ENCODE peak calls at places on chromosome 18, in five cellular contexts. One of them, this sample, is unnamed.
A peak's percentile ranks its signal among the peaks of the same experiment; 100 is the strongest.

GRCh38 chr18:78915446-78916008 is 64.1 kb upstream of the SALL3 start:
- DNase-seq in fibroblast of lung: no peak
- DNase-seq in IMR-90: no peak
- DNase-seq in PC-3: no peak
- DNase-seq in H9: no peak
- DNase-seq in this sample: no peak

GRCh38 chr18:37398248-37398920 is 167.2 kb downstream of the CELF4 start:
- DNase-seq in IMR-90: peak; percentile 17
- DNase-seq in fibroblast of lung: no peak
- DNase-seq in H9: no peak
- DNase-seq in PC-3: no peak
- DNase-seq in this sample: no peak

GRCh38 chr18:50797147-50797546 is 22.7 kb downstream of the MRO start:
- DNase-seq in PC-3: no peak
- DNase-seq in fibroblast of lung: no peak
- DNase-seq in H9: no peak
- DNase-seq in IMR-90: no peak
- DNase-seq in this sample: no peak

GRCh38 chr18:36756262-36756661 is 72.5 kb downstream of the TPGS2 start:
- DNase-seq in PC-3: no peak
- DNase-seq in fibroblast of lung: no peak
- DNase-seq in IMR-90: peak; percentile 31
- DNase-seq in H9: no peak
- DNase-seq in this sample: no peak

GRCh38 chr18:2482711-2483475 is 88.4 kb downstream of the METTL4 start:
- DNase-seq in PC-3: no peak
- DNase-seq in H9: no peak
- DNase-seq in IMR-90: no peak
- DNase-seq in fibroblast of lung: no peak
- DNase-seq in this sample: no peak

GRCh38 chr18:28267878-28268625 is 91.1 kb upstream of the CDH2 start:
- DNase-seq in PC-3: peak; percentile 66
- DNase-seq in fibroblast of lung: no peak
- DNase-seq in H9: no peak
- DNase-seq in IMR-90: peak; percentile 31
- DNase-seq in this sample: no peak

GRCh38 chr18:23884712-23885375 is 129.7 kb upstream of the TTC39C start:
- DNase-seq in H9: peak; percentile 48
- DNase-seq in fibroblast of lung: no peak
- DNase-seq in PC-3: no peak
- DNase-seq in IMR-90: no peak
- DNase-seq in this sample: no peak

GRCh38 chr18:50306944-50307343 is 19.5 kb upstream of the CXXC1 start:
- DNase-seq in IMR-90: peak; percentile 16
- DNase-seq in PC-3: no peak
- DNase-seq in fibroblast of lung: peak; percentile 4
- DNase-seq in H9: no peak
- DNase-seq in this sample: no peak

GRCh38 chr18:31648966-31649429 is 35.4 kb downstream of the B4GALT6 start:
- DNase-seq in IMR-90: peak; percentile 15
- DNase-seq in PC-3: peak; percentile 83
- DNase-seq in H9: no peak
- DNase-seq in fibroblast of lung: peak; percentile 23
- DNase-seq in this sample: no peak

GRCh38 chr18:13457327-13457726 is 238.8 kb downstream of the LDLRAD4 start:
- DNase-seq in H9: peak; percentile 5
- DNase-seq in fibroblast of lung: no peak
- DNase-seq in IMR-90: no peak
- DNase-seq in PC-3: no peak
- DNase-seq in this sample: no peak

GRCh38 chr18:21330122-21330701 is 88.2 kb downstream of the GREB1L start:
- DNase-seq in fibroblast of lung: peak; percentile 65
- DNase-seq in IMR-90: no peak
- DNase-seq in PC-3: peak; percentile 93
- DNase-seq in H9: no peak
- DNase-seq in this sample: no peak

GRCh38 chr18:52936931-52937330 is 596.9 kb downstream of the DCC start:
- DNase-seq in H9: no peak
- DNase-seq in fibroblast of lung: peak; percentile 3
- DNase-seq in IMR-90: no peak
- DNase-seq in PC-3: peak; percentile 69
- DNase-seq in this sample: no peak

GRCh38 chr18:79948719-79949411 is 2.6 kb downstream of the SLC66A2 start:
- DNase-seq in IMR-90: no peak
- DNase-seq in PC-3: no peak
- DNase-seq in H9: peak; percentile 15
- DNase-seq in fibroblast of lung: no peak
- DNase-seq in this sample: no peak

GRCh38 chr18:7601249-7601620 is 34.1 kb downstream of the PTPRM start:
- DNase-seq in IMR-90: peak; percentile 63
- DNase-seq in H9: no peak
- DNase-seq in fibroblast of lung: no peak
- DNase-seq in PC-3: peak; percentile 70
- DNase-seq in this sample: no peak

GRCh38 chr18:69935319-69936190 is 12.1 kb downstream of the CD226 start:
- DNase-seq in H9: no peak
- DNase-seq in fibroblast of lung: no peak
- DNase-seq in PC-3: no peak
- DNase-seq in IMR-90: no peak
- DNase-seq in this sample: no peak

GRCh38 chr18:11963991-11964484 is 17.3 kb upstream of the IMPA2 start:
- DNase-seq in IMR-90: peak; percentile 79
- DNase-seq in H9: no peak
- DNase-seq in PC-3: no peak
- DNase-seq in fibroblast of lung: no peak
- DNase-seq in this sample: no peak

GRCh38 chr18:57211412-57211750 is 64.5 kb downstream of the BOD1L2 start:
- DNase-seq in H9: no peak
- DNase-seq in IMR-90: no peak
- DNase-seq in PC-3: no peak
- DNase-seq in fibroblast of lung: no peak
- DNase-seq in this sample: no peak

GRCh38 chr18:33369711-33370449 is 70.6 kb downstream of the CCDC178 start:
- DNase-seq in IMR-90: no peak
- DNase-seq in H9: no peak
- DNase-seq in fibroblast of lung: no peak
- DNase-seq in PC-3: no peak
- DNase-seq in this sample: no peak

GRCh38 chr18:43847164-43848091 is 570.1 kb upstream of the SYT4 start:
- DNase-seq in H9: no peak
- DNase-seq in IMR-90: peak; percentile 22
- DNase-seq in PC-3: peak; percentile 31
- DNase-seq in fibroblast of lung: peak; percentile 84
- DNase-seq in this sample: no peak

GRCh38 chr18:31497711-31498449 is at the start of gene DSG2:
- DNase-seq in fibroblast of lung: no peak
- DNase-seq in IMR-90: no peak
- DNase-seq in PC-3: peak; percentile 59
- DNase-seq in H9: peak; percentile 93
- DNase-seq in this sample: no peak

GRCh38 chr18:68215931-68216330 is 499.0 kb downstream of the TMX3 start:
- DNase-seq in PC-3: peak; percentile 91
- DNase-seq in IMR-90: peak; percentile 45
- DNase-seq in fibroblast of lung: peak; percentile 19
- DNase-seq in H9: no peak
- DNase-seq in this sample: no peak

GRCh38 chr18:33749831-33750230 is 171.8 kb downstream of the ASXL3 start:
- DNase-seq in IMR-90: no peak
- DNase-seq in fibroblast of lung: no peak
- DNase-seq in PC-3: no peak
- DNase-seq in H9: no peak
- DNase-seq in this sample: no peak

GRCh38 chr18:47191956-47192355 is 15.8 kb upstream of the IER3IP1 start:
- DNase-seq in PC-3: peak; percentile 26
- DNase-seq in fibroblast of lung: no peak
- DNase-seq in IMR-90: peak; percentile 32
- DNase-seq in H9: no peak
- DNase-seq in this sample: no peak

GRCh38 chr18:40877096-40877495 is 1077.9 kb upstream of the PIK3C3 start:
- DNase-seq in PC-3: peak; percentile 60
- DNase-seq in fibroblast of lung: peak; percentile 93
- DNase-seq in IMR-90: peak; percentile 97
- DNase-seq in H9: no peak
- DNase-seq in this sample: no peak

GRCh38 chr18:42568773-42569172 is 546.7 kb downstream of the RIT2 start:
- DNase-seq in IMR-90: no peak
- DNase-seq in H9: no peak
- DNase-seq in fibroblast of lung: no peak
- DNase-seq in PC-3: no peak
- DNase-seq in this sample: no peak

GRCh38 chr18:10213526-10213925 is 240.9 kb upstream of the APCDD1 start:
- DNase-seq in IMR-90: peak; percentile 33
- DNase-seq in H9: no peak
- DNase-seq in fibroblast of lung: peak; percentile 61
- DNase-seq in PC-3: peak; percentile 59
- DNase-seq in this sample: peak; percentile 75

GRCh38 chr18:22032392-22032961 is 136.9 kb upstream of the GATA6 start:
- DNase-seq in fibroblast of lung: peak; percentile 40
- DNase-seq in PC-3: peak; percentile 97
- DNase-seq in IMR-90: peak; percentile 92
- DNase-seq in H9: no peak
- DNase-seq in this sample: no peak

GRCh38 chr18:6520901-6521300 is 106.2 kb upstream of the L3MBTL4 start:
- DNase-seq in fibroblast of lung: no peak
- DNase-seq in PC-3: no peak
- DNase-seq in IMR-90: no peak
- DNase-seq in H9: no peak
- DNase-seq in this sample: no peak
- H3K27ac ChIP-seq in fibroblast of lung: no peak overlapping the region
- H3K27ac ChIP-seq in PC-3: no peak overlapping the region
- H3K27ac ChIP-seq in IMR-90: no peak overlapping the region
- H3K27ac ChIP-seq in H9: no peak overlapping the region
- H3K27ac ChIP-seq in this sample: no peak overlapping the region

DNA sequence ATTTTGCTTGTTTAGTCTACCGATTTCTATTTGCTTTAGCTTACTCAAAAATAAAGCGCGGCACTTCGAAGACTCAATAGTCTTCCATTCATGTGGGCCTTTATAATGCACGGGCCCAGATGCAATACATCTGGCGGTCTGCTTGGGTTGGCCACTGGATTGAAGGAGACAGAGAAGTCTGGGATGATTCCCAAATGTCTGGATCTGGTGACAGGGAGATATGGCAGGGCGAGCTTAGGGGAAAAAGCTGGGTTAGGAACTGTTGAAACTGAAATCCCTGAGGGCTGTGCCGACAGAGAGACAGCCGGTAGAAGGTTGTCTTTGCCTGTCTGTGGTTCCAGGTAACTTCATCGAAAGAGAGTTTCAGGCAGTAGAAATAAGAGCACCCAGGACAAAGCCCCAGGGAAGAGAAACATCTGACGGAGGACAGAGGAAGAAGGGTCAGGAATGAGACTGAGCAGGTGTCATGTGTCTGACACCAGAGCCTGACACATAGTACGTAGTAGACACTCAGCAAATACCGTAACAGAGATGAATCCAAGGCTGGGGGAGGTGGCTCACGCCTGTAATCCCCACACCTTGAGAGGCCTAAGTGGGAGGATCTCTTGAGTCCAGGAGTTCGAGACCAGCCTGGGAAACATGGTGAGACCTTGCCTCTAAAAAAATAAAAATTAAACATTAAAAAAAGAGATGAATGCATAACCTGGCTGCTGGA is 13.6 kb downstream of the CLUL1 start:
- DNase-seq in H9: no peak
- DNase-seq in fibroblast of lung: no peak
- DNase-seq in PC-3: no peak
- DNase-seq in IMR-90: no peak
- DNase-seq in this sample: no peak
- H2AFZ ChIP-seq in H9: no peak overlapping the region
- H2AFZ ChIP-seq in fibroblast of lung: no peak overlapping the region
- H2AFZ ChIP-seq in PC-3: no peak overlapping the region
- H2AFZ ChIP-seq in IMR-90: peak overlapping the region; percentile 29
- H2AFZ ChIP-seq in this sample: no peak overlapping the region

GRCh38 chr18:63979409-63979908 is 9.6 kb downstream of the SERPINB8 start:
- DNase-seq in fibroblast of lung: peak; percentile 76
- DNase-seq in H9: peak; percentile 56
- DNase-seq in PC-3: peak; percentile 79
- DNase-seq in IMR-90: peak; percentile 70
- DNase-seq in this sample: peak; percentile 88

GRCh38 chr18:63980896-63981454 is 11.1 kb downstream of the SERPINB8 start:
- DNase-seq in IMR-90: no peak
- DNase-seq in PC-3: no peak
- DNase-seq in H9: no peak
- DNase-seq in fibroblast of lung: no peak
- DNase-seq in this sample: no peak

GRCh38 chr18:63982361-63982760 is 12.5 kb downstream of the SERPINB8 start:
- DNase-seq in H9: no peak
- DNase-seq in PC-3: no peak
- DNase-seq in IMR-90: no peak
- DNase-seq in fibroblast of lung: no peak
- DNase-seq in this sample: no peak

GRCh38 chr18:63981719-63982118 is 11.8 kb downstream of the SERPINB8 start:
- DNase-seq in PC-3: no peak
- DNase-seq in H9: no peak
- DNase-seq in IMR-90: no peak
- DNase-seq in fibroblast of lung: no peak
- DNase-seq in this sample: no peak

DNA sequence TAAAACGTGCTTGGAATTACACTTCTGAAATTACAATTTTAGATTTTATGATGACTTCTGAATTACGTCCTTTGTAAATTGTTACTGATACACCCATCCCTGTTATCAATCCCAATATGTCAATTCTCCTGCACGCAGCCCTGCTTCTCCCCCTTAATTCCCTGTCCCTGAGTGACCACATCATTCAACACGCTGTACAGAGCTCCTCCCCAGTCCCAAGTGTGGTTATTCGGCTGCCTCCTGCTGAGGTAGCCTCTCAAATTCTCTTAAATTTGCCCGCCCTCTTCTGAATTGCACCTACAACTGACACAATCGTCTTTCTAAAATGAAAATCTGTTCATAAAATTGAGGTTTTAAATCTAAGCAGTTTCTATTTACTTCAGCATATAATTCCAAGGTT is 10.1 kb downstream of the SERPINB8 start:
- DNase-seq in H9: no peak
- DNase-seq in PC-3: no peak
- DNase-seq in fibroblast of lung: no peak
- DNase-seq in IMR-90: no peak
- DNase-seq in this sample: no peak
- H3K9ac ChIP-seq in H9: no peak overlapping the region
- H3K9ac ChIP-seq in PC-3: no peak overlapping the region
- H3K9ac ChIP-seq in fibroblast of lung: peak overlapping the region; percentile 32
- H3K9ac ChIP-seq in IMR-90: no peak overlapping the region
- H3K9ac ChIP-seq in this sample: no peak overlapping the region

GRCh38 chr18:54608008-54608642 is 17.1 kb downstream of the DYNAP start:
- DNase-seq in PC-3: peak; percentile 96
- DNase-seq in H9: no peak
- DNase-seq in IMR-90: peak; percentile 1
- DNase-seq in fibroblast of lung: peak; percentile 23
- DNase-seq in this sample: no peak

GRCh38 chr18:54607213-54607934 is 16.3 kb downstream of the DYNAP start:
- DNase-seq in H9: peak; percentile 65
- DNase-seq in fibroblast of lung: no peak
- DNase-seq in IMR-90: peak; percentile 1
- DNase-seq in PC-3: peak; percentile 87
- DNase-seq in this sample: peak; percentile 53

GRCh38 chr18:54611819-54612218 is 20.8 kb downstream of the DYNAP start:
- DNase-seq in IMR-90: no peak
- DNase-seq in fibroblast of lung: no peak
- DNase-seq in PC-3: no peak
- DNase-seq in H9: no peak
- DNase-seq in this sample: no peak

GRCh38 chr18:54604211-54604610 is 13.2 kb downstream of the DYNAP start:
- DNase-seq in PC-3: no peak
- DNase-seq in fibroblast of lung: no peak
- DNase-seq in IMR-90: no peak
- DNase-seq in H9: no peak
- DNase-seq in this sample: no peak

GRCh38 chr18:54606835-54607212 is 15.8 kb downstream of the DYNAP start:
- DNase-seq in PC-3: no peak
- DNase-seq in H9: peak; percentile 49
- DNase-seq in IMR-90: no peak
- DNase-seq in fibroblast of lung: no peak
- DNase-seq in this sample: no peak
- H3K27ac ChIP-seq in PC-3: peak overlapping the region; percentile 95
- H3K27ac ChIP-seq in H9: peak overlapping the region; percentile 84
- H3K27ac ChIP-seq in IMR-90: no peak overlapping the region
- H3K27ac ChIP-seq in fibroblast of lung: no peak overlapping the region
- H3K27ac ChIP-seq in this sample: no peak overlapping the region

This sample was measured in Karpas-422.